ENCODE peak calls at places on chromosome 6, in six cellular contexts. N is lung, U is lower lobe of right lung, V is stomach, J is left lung, C is thyroid gland. S is an unnamed sample.

GRCh38 chr6:12298995-12299394 is 8.8 kb downstream of the EDN1 start:
- DNase-seq in N (no peak), U (no peak), V (no peak), J (no peak), C (no peak), S (no peak)

GRCh38 chr6:121668259-121668658 is 232.8 kb downstream of the GJA1 start:
- DNase-seq in N (no peak), U (no peak), V (no peak), J (no peak), C (no peak), S (no peak)

GRCh38 chr6:125913864-125914351 is 42.7 kb upstream of the HINT3 start:
- DNase-seq in N (no peak), U (no peak), V (no peak), J (no peak), C (no peak), S (no peak)

GRCh38 chr6:14673201-14673600 is 555.6 kb downstream of the CD83 start:
- DNase-seq in N (no peak), U (no peak), V (no peak), J (no peak), C (no peak), S (no peak)

GRCh38 chr6:30013296-30013922 is 47.7 kb upstream of the POLR1H start:
- DNase-seq in N (no peak), U (no peak), V (no peak), J (peak; percentile 87), C (peak; percentile 11), S (no peak)

GRCh38 chr6:5665173-5665572 is 341.6 kb downstream of the NRN1 start:
- DNase-seq in N (no peak), U (no peak), V (no peak), J (no peak), C (no peak), S (no peak)

GRCh38 chr6:35782424-35782823 is 1.6 kb downstream of the CLPSL1 start:
- DNase-seq in N (no peak), U (no peak), V (no peak), J (no peak), C (no peak), S (peak; percentile 69)

GRCh38 chr6:25278914-25279747 is at the start of gene CARMIL1:
- DNase-seq in N (peak; percentile 88), U (peak; percentile 92), V (peak; percentile 92), J (peak; percentile 95), C (peak; percentile 94), S (peak; percentile 93)

GRCh38 chr6:70479236-70479635 is 65.9 kb downstream of the FAM135A start:
- DNase-seq in N (no peak), U (no peak), V (no peak), J (no peak), C (no peak), S (peak; percentile 16)

GRCh38 chr6:69664551-69664950 is 132.3 kb downstream of the LMBRD1 start:
- DNase-seq in N (no peak), U (no peak), V (no peak), J (no peak), C (no peak), S (no peak)

GRCh38 chr6:111759413-111759835 is 113.8 kb downstream of the FYN start:
- DNase-seq in N (no peak), U (no peak), V (no peak), J (no peak), C (no peak), S (no peak)

GRCh38 chr6:71852951-71853350 is 33.4 kb upstream of the RIMS1 start:
- DNase-seq in N (no peak), U (peak; percentile 13), V (no peak), J (peak; percentile 14), C (no peak), S (no peak)

GRCh38 chr6:102853249-102853955 is 1459.9 kb downstream of the GRIK2 start:
- DNase-seq in N (no peak), U (no peak), V (no peak), J (no peak), C (no peak), S (no peak)

GRCh38 chr6:43436577-43437282 is 9.4 kb downstream of the ABCC10 start:
- DNase-seq in N (peak; percentile 55), U (no peak), V (peak; percentile 50), J (no peak), C (peak; percentile 51), S (peak; percentile 60)

GRCh38 chr6:21098744-21099143 is 494.8 kb upstream of the SOX4 start:
- DNase-seq in N (no peak), U (no peak), V (no peak), J (no peak), C (no peak), S (no peak)
- H3K27ac ChIP-seq in N (no peak overlapping the region), U (no peak overlapping the region), V (no peak overlapping the region), J (no peak overlapping the region), C (no peak overlapping the region), S (no peak overlapping the region)

GRCh38 chr6:294656-295565 is 2.6 kb downstream of the DUSP22 start:
- DNase-seq in N (no peak), U (no peak), V (no peak), J (no peak), C (no peak), S (no peak)
- H3K4me1 ChIP-seq in N (peaks cover 15% of the 10 kb centered on the region), U (peaks cover 72% of the 10 kb centered on the region), V (peaks cover 64% of the 10 kb centered on the region), J (peaks cover 13% of the 10 kb centered on the region), C (peaks cover 26% of the 10 kb centered on the region), S (peaks cover 48% of the 10 kb centered on the region)

DNA sequence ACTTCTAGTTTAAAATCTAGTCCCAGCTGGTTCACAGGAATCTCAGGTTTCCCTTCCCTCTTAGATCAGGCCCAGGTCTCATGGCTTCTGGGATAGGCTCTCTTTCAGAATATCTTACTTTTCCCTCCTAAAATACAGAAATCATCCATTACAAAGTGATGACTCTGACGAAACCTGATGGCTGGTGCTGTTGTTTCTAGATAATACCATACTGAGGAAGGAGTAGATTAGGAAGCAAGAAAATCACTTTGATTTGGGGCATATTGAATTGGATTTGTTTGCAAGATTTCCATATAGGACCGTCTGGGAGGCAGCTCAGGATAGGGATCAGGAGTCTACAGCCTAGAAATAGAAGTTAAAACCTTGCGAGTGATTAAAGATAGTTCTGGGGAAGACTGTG is 3.6 kb downstream of the ZKSCAN3 start:
- DNase-seq in N (no peak), U (no peak), V (no peak), J (no peak), C (no peak), S (no peak)
- H3K27ac ChIP-seq in N (no peak overlapping the region), U (peak overlapping the region; percentile 86), V (peak overlapping the region; percentile 89), J (peak overlapping the region; percentile 86), C (peak overlapping the region; percentile 23), S (no peak overlapping the region)

GRCh38 chr6:142846459-142846831 is 98.5 kb downstream of the HIVEP2 start:
- DNase-seq in N (no peak), U (no peak), V (no peak), J (no peak), C (no peak), S (no peak)

GRCh38 chr6:142845624-142846458 is 99.1 kb downstream of the HIVEP2 start:
- DNase-seq in N (peak; percentile 81), U (peak; percentile 82), V (peak; percentile 84), J (peak; percentile 90), C (peak; percentile 95), S (peak; percentile 87)

GRCh38 chr6:142848156-142848555 is 96.8 kb downstream of the HIVEP2 start:
- DNase-seq in N (no peak), U (no peak), V (no peak), J (no peak), C (no peak), S (no peak)

GRCh38 chr6:142845143-142845571 is 99.8 kb downstream of the HIVEP2 start:
- DNase-seq in N (no peak), U (no peak), V (no peak), J (no peak), C (no peak), S (no peak)

GRCh38 chr6:142846883-142847287 is 98.1 kb downstream of the HIVEP2 start:
- DNase-seq in N (no peak), U (no peak), V (no peak), J (no peak), C (no peak), S (no peak)
- H3K4me1 ChIP-seq in N (peaks cover 12% of the 10 kb centered on the region), U (peaks cover 59% of the 10 kb centered on the region), V (peaks cover 23% of the 10 kb centered on the region), J (peaks cover 32% of the 10 kb centered on the region), C (peaks cover 16% of the 10 kb centered on the region), S (peaks cover 35% of the 10 kb centered on the region)

GRCh38 chr6:48764261-48764660 is 653.3 kb upstream of the PTCHD4 start:
- DNase-seq in N (no peak), U (no peak), V (no peak), J (no peak), C (no peak), S (no peak)

GRCh38 chr6:48766349-48766748 is 655.4 kb upstream of the PTCHD4 start:
- DNase-seq in N (no peak), U (no peak), V (no peak), J (no peak), C (no peak), S (no peak)

GRCh38 chr6:48765352-48765961 is 654.5 kb upstream of the PTCHD4 start:
- DNase-seq in N (peak; percentile 30), U (no peak), V (peak; percentile 32), J (no peak), C (peak; percentile 8), S (peak; percentile 15)
- H3K27ac ChIP-seq in N (no peak overlapping the region), U (no peak overlapping the region), V (peak overlapping the region; percentile 52), J (no peak overlapping the region), C (no peak overlapping the region), S (no peak overlapping the region)

DNA sequence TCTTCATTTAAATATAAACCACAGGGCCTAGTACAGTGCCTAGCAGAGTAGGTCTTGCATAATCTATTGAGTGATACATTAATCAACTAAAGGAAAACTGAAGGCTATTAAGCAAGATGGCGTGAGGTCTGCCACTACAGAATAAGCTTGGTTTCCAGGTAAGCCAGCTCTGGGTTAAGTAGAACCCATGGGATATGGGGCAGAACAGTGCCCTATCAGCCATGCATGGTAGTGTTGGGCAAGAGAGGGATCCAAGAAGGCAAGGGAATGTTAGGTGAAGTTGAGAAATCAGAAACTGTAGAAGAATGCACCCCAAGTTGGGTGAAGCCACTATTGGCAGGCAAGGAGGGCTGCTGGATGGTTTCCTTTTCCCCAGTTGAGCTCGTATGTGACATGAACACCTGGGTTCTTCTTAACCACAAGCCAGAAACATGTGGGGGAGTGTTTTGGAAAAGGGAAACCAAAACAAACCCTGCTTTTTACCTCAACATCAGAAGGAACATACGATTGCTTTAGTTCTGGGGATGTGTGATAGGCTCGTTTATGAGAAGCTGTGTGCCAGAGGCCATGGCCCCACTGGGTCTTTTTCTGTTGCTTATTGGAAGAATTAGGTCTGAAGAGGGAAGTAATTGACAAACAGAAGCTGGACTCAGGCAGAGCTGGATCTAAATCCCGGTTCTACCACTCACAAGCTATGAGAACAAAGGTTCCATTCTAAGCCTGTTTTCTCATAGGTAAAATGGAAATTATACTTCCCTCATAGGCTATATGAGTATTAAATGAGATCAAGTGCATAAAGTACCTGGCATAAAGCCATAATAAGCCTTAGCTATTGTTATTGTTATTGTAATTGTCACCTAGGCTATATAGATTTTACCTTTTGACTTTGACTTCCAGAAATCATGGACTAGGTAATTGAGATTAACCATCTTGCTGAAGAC is 33.5 kb downstream of the NEDD9 start:
- DNase-seq in N (no peak), U (no peak), V (no peak), J (no peak), C (no peak), S (no peak)
- H3K4me1 ChIP-seq in N (peaks cover 21% of the 10 kb centered on the region), U (peaks cover 96% of the 10 kb centered on the region), V (peaks cover 19% of the 10 kb centered on the region), J (peaks cover 19% of the 10 kb centered on the region), C (peaks cover 39% of the 10 kb centered on the region), S (peaks cover 46% of the 10 kb centered on the region)

DNA sequence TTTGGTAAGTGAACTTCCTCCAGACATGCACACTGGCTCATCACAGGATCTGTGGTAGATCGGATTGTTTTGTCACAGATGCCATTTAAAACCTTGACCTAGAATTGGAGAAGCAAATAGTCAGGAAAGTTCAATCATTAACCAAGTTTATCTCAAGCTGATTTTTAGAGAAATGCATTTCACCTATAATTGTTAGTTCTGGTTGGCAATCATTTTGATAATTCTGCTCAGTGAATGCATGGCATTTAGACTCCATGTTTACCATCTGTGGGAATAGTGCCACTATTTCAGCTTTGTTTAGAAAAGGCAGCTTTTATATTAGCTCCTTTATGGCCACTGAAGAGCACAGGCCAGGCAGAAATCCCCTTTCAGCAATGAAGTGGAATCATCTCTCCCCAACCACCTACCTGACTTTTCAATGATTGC is 73.9 kb upstream of the IPCEF1 start:
- DNase-seq in N (no peak), U (no peak), V (no peak), J (no peak), C (no peak), S (no peak)
- H3K27ac ChIP-seq in N (no peak overlapping the region), U (no peak overlapping the region), V (peak overlapping the region; percentile 33), J (no peak overlapping the region), C (no peak overlapping the region), S (peak overlapping the region; percentile 29)